ENCODE peak calls at places on chromosomes 12 and 14, in eight cellular contexts. H, C, F, R, J, D, E and X are unnamed samples.

GRCh38 chr14:29953501-29953900 is 25.9 kb upstream of the PRKD1 start:
- DNase-seq in F (peak; percentile 47), R (no peak), D (no peak), H (no peak), J (no peak), E (no peak), C (no peak), X (no peak)

GRCh38 chr12:46455648-46456352 is 83.2 kb upstream of the SLC38A2 start:
- DNase-seq in C (no peak), H (peak; percentile 23), D (no peak), E (no peak), F (no peak), J (no peak), R (no peak), X (no peak)

GRCh38 chr12:31008961-31009840 is 64.5 kb upstream of the DDX11 start:
- DNase-seq in D (peak; percentile 53), J (no peak), C (no peak), R (no peak), F (no peak), H (no peak), E (no peak), X (no peak)

GRCh38 chr14:22994762-22995275 is 12.5 kb upstream of the AJUBA start:
- DNase-seq in C (peak; percentile 52), D (peak; percentile 53), F (peak; percentile 67), E (no peak), H (peak; percentile 40), J (peak; percentile 42), R (peak; percentile 78), X (no peak)

GRCh38 chr12:53452159-53453077 is 516 bp downstream of the PCBP2 start:
- DNase-seq in H (peak; percentile 95), F (peak; percentile 76), E (peak; percentile 89), C (peak; percentile 87), R (peak; percentile 89), J (peak; percentile 90), D (peak; percentile 86), X (peak; percentile 82)

GRCh38 chr12:92503029-92503931 is 199.5 kb upstream of the PLEKHG7 start:
- DNase-seq in H (no peak), D (no peak), F (no peak), C (peak; percentile 32), J (no peak), E (no peak), R (no peak), X (no peak)

GRCh38 chr12:117165342-117165741 is 24.9 kb downstream of the FBXO21 start:
- DNase-seq in D (no peak), H (no peak), R (no peak), J (no peak), E (no peak), C (no peak), F (no peak), X (no peak)

GRCh38 chr14:54209501-54210231 is 187.1 kb upstream of the CDKN3 start:
- DNase-seq in R (no peak), E (no peak), D (no peak), H (no peak), J (no peak), C (no peak), F (peak; percentile 44), X (no peak)

GRCh38 chr12:31832740-31833540 is 104.1 kb upstream of the AMN1 start:
- DNase-seq in J (no peak), H (no peak), E (no peak), F (no peak), R (peak; percentile 37), C (no peak), D (no peak), X (no peak)

GRCh38 chr12:25382311-25383106 is 131.8 kb upstream of the KRAS start:
- DNase-seq in H (no peak), E (no peak), F (no peak), R (no peak), D (no peak), J (no peak), C (no peak), X (no peak)

GRCh38 chr12:53551889-53552291 is 44.6 kb upstream of the NPFF start:
- DNase-seq in C (no peak), F (no peak), R (no peak), H (no peak), E (no peak), D (no peak), J (peak; percentile 5), X (no peak)

GRCh38 chr12:2960432-2960956 is 1.3 kb downstream of the TEAD4 start:
- DNase-seq in R (no peak), E (no peak), D (no peak), F (peak; percentile 21), J (peak; percentile 23), C (peak; percentile 52), H (peak; percentile 29), X (no peak)

GRCh38 chr12:91951571-91951970 is 194.1 kb downstream of the BTG1 start:
- DNase-seq in J (no peak), D (no peak), F (peak; percentile 32), E (no peak), H (no peak), C (no peak), R (no peak), X (no peak)

GRCh38 chr14:99703381-99703780 is 19.3 kb downstream of the CYP46A1 start:
- DNase-seq in D (no peak), F (no peak), R (no peak), C (no peak), J (no peak), H (no peak), E (peak; percentile 32), X (peak; percentile 29)

GRCh38 chr12:53726342-53726741 is 910 bp downstream of the CALCOCO1 start:
- DNase-seq in H (no peak), E (no peak), C (peak; percentile 54), J (no peak), D (no peak), F (no peak), R (no peak), X (no peak)

GRCh38 chr12:106288510-106289195 is 13.9 kb upstream of the TCP11L2 start:
- DNase-seq in J (no peak), H (peak; percentile 92), F (peak; percentile 94), D (no peak), E (no peak), C (no peak), R (no peak), X (no peak)

GRCh38 chr14:69673099-69673498 is 61.7 kb downstream of the SUSD6 start:
- DNase-seq in E (no peak), H (no peak), C (no peak), J (no peak), F (no peak), D (no peak), R (no peak), X (no peak)

GRCh38 chr12:109818900-109819500 is 14.2 kb downstream of the TRPV4 start:
- DNase-seq in J (no peak), C (no peak), R (no peak), D (no peak), H (peak; percentile 63), E (no peak), F (peak; percentile 26), X (no peak)

GRCh38 chr12:121765573-121765972 is 27.9 kb downstream of the RHOF start:
- DNase-seq in E (no peak), C (no peak), R (no peak), F (peak; percentile 97), D (peak; percentile 48), J (no peak), H (no peak), X (no peak)

GRCh38 chr14:99424306-99424877 is 56.3 kb downstream of the SETD3 start:
- DNase-seq in H (no peak), J (no peak), C (no peak), R (no peak), D (no peak), F (no peak), E (no peak), X (no peak)

GRCh38 chr12:111457577-111457976 is 51.9 kb downstream of the SH2B3 start:
- DNase-seq in C (no peak), E (no peak), R (no peak), J (no peak), H (no peak), F (no peak), D (no peak), X (no peak)

GRCh38 chr12:110923692-110924334 is 3.4 kb upstream of the MYL2 start:
- DNase-seq in J (no peak), R (no peak), F (no peak), E (no peak), D (no peak), H (no peak), C (no peak), X (no peak)

GRCh38 chr12:77324763-77325468 is 259.5 kb upstream of the E2F7 start:
- DNase-seq in H (peak; percentile 68), C (peak; percentile 79), E (peak; percentile 79), D (peak; percentile 88), F (peak; percentile 66), R (peak; percentile 53), J (peak; percentile 87), X (peak; percentile 48)

GRCh38 chr14:102907980-102908730 is 14.3 kb upstream of the AMN start:
- DNase-seq in R (no peak), D (no peak), C (peak; percentile 27), E (no peak), F (no peak), H (no peak), J (no peak), X (no peak)

GRCh38 chr14:84162658-84163057 is 1367.3 kb upstream of the FLRT2 start:
- DNase-seq in H (no peak), E (no peak), D (no peak), J (no peak), R (no peak), F (no peak), C (no peak), X (no peak)

GRCh38 chr14:81311128-81311527 is 89.0 kb downstream of the STON2 start:
- DNase-seq in E (no peak), H (no peak), J (no peak), F (no peak), C (no peak), D (peak; percentile 39), R (no peak), X (no peak)

GRCh38 chr12:112602150-112602549 is 183.4 kb downstream of the PTPN11 start:
- DNase-seq in J (no peak), R (no peak), E (no peak), H (no peak), F (no peak), C (no peak), D (no peak), X (no peak)

GRCh38 chr14:33475623-33476022 is 475.3 kb downstream of the EGLN3 start:
- DNase-seq in H (peak; percentile 27), C (no peak), R (no peak), J (peak; percentile 66), D (peak; percentile 69), F (peak; percentile 17), E (no peak), X (no peak)
- TF ChIP-seq CTCF in H (peak; percentile 14), C (peak; percentile 18), R (no peak), J (peak; percentile 49), D (peak; percentile 70), F (peak; percentile 12), E (peak; percentile 82), X (peak; percentile 43)

GRCh38 chr14:51157012-51157411 is 62.1 kb upstream of the TRIM9 start:
- DNase-seq in R (no peak), D (no peak), C (peak; percentile 27), J (no peak), F (peak; percentile 56), H (peak; percentile 30), E (no peak), X (no peak)
- TF ChIP-seq CTCF in R (peak; percentile 18), D (peak; percentile 60), C (peak; percentile 56), J (peak; percentile 39), F (peak; percentile 58), H (peak; percentile 42), E (peak; percentile 63), X (no peak)

GRCh38 chr12:94329366-94329765 is 130.3 kb downstream of the CEP83 start:
- DNase-seq in F (no peak), J (no peak), D (no peak), E (no peak), H (no peak), C (no peak), R (no peak), X (no peak)
- TF ChIP-seq CTCF in F (peak; percentile 7), J (no peak), D (no peak), E (no peak), H (peak; percentile 19), C (no peak), R (no peak), X (no peak)

GRCh38 chr12:57520008-57520726 is at the start of gene DDIT3:
- DNase-seq in F (peak; percentile 97), R (peak; percentile 99), D (peak; percentile 100), H (peak; percentile 99), C (peak; percentile 57), E (peak; percentile 100), J (peak; percentile 99), X (no peak)
- TF ChIP-seq CTCF in F (no peak), R (no peak), D (no peak), H (no peak), C (no peak), E (no peak), J (no peak), X (no peak)